ENCODE peak calls at places on chromosomes 6 and 20, in six cellular contexts. E, A, S, H, T and Y are unnamed samples.

GRCh38 chr6:85419046-85419759 is 30.7 kb upstream of the NT5E start:
- DNase-seq in S (no peak), E (no peak), A (no peak), H (no peak), T (no peak), Y (no peak)

GRCh38 chr20:14950633-14951032 is 613.2 kb upstream of the FLRT3 start:
- DNase-seq in A (no peak), E (no peak), T (no peak), S (no peak), H (no peak), Y (no peak)

GRCh38 chr20:31684153-31685003 is 38.3 kb downstream of the BCL2L1 start:
- DNase-seq in S (no peak), H (no peak), T (no peak), A (no peak), E (no peak), Y (no peak)

GRCh38 chr20:62618622-62619529 is 23.4 kb upstream of the SLCO4A1 start:
- DNase-seq in A (peak), S (no peak), E (peak), T (no peak), H (no peak), Y (no peak)

GRCh38 chr6:3296537-3297453 is 38.0 kb downstream of the PSMG4 start:
- DNase-seq in E (no peak), A (peak), S (no peak), H (no peak), T (peak), Y (no peak)

GRCh38 chr6:157304840-157305675 is 18.3 kb downstream of the TMEM242 start:
- DNase-seq in E (no peak), H (peak), S (no peak), A (peak), T (peak), Y (no peak)

GRCh38 chr20:22801528-22801927 is 217.2 kb upstream of the FOXA2 start:
- DNase-seq in A (no peak), T (no peak), E (no peak), H (no peak), S (no peak), Y (no peak)

GRCh38 chr6:41942045-41942851 is 640 bp upstream of the CCND3 start:
- DNase-seq in E (no peak), S (no peak), A (no peak), T (peak), H (no peak), Y (no peak)

GRCh38 chr20:50359607-50360217 is 150.5 kb upstream of the PTPN1 start:
- DNase-seq in T (no peak), S (no peak), A (no peak), E (no peak), H (no peak), Y (no peak)

GRCh38 chr6:71527831-71528377 is 239.3 kb downstream of the OGFRL1 start:
- DNase-seq in H (no peak), A (no peak), T (peak), S (no peak), E (no peak), Y (no peak)

GRCh38 chr6:21678990-21679389 is 85.4 kb downstream of the SOX4 start:
- DNase-seq in E (no peak), A (no peak), T (peak), H (no peak), S (no peak), Y (no peak)

GRCh38 chr20:54170026-54170471 is 3.7 kb downstream of the CYP24A1 start:
- DNase-seq in T (no peak), S (no peak), H (no peak), E (no peak), A (no peak), Y (no peak)

GRCh38 chr6:1104988-1105670 is 206.8 kb upstream of the FOXQ1 start:
- DNase-seq in E (no peak), S (no peak), H (no peak), T (no peak), A (no peak), Y (no peak)

GRCh38 chr20:50551288-50551687 is 41.1 kb downstream of the PTPN1 start:
- DNase-seq in A (no peak), T (peak), S (no peak), H (no peak), E (no peak), Y (no peak)

GRCh38 chr6:3663081-3663480 is 88.4 kb downstream of the PXDC1 start:
- DNase-seq in E (no peak), H (no peak), A (no peak), T (no peak), S (no peak), Y (no peak)

DNA sequence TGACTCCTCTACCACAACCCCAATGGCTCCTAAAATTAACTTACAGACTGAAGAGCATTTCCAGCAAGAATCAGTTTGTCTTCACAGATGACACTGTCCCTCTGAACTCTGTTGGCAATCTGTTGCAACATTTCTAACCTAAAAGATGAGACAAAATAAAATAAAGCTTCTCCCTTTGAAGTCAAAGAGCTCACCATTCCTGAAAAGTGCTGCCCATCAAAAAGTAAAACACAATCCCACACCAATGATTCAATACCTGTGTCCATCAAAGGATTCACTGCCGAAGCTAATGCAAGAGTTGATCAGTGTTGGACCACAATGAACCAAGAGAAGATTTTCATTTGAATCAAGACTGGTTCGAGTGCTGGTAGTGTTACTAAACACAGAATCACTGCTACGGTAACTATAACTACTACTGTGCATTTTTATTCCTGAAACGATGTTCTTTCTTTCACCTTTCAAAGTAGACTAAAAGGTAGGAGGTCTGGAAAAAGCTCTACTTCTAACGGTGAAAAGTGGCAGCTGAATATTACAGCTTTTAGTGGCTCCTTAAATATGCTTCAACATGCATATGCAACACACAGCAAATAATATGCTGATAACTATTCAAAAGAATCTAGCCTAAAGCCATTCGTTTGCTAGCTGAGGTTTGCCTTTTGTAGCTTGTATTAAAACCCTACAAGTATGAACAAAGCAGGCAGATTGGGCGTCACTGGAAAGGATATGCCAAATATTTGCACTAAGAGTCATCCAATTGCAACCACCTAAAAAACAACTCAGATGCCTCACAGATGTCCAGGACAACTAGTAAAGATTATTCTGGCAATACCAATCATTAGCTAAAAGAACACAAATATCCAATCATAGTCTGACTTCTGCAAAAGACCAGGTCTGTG is at the start of gene DST:
- DNase-seq in T (peak), E (no peak), H (no peak), S (no peak), A (no peak), Y (no peak)
- H3K27ac ChIP-seq in T (peak), E (no peak), H (peak), S (peak), A (no peak), Y (peak)

DNA sequence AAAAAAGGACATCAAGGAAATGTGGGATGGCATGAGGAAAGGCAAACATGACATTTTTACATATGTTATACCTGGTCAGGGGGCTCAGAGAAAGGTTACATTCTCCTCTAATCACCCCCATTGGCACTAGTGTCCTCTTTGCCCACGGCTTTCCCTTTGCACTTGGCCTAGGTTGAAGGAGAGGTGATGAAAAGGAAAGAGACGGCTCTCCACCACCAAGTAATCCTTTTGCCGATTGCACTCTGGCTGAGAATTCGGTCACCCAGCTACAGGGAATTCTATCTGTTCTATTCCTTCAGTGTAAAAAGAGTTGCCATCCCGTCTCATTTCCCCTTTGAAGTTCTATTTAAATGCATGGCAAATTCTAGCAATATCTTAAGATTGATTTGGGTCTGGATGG is 10.4 kb downstream of the VGLL2 start:
- DNase-seq in A (no peak), S (no peak), T (no peak), H (no peak), E (no peak), Y (no peak)
- TF ChIP-seq CTCF in A (no peak), S (no peak), T (no peak), H (no peak), E (no peak), Y (no peak)

GRCh38 chr6:75770844-75771243 is 21.8 kb downstream of the MYO6 start:
- DNase-seq in S (no peak), H (no peak), A (no peak), E (no peak), T (no peak), Y (no peak)
- H3K27ac ChIP-seq in S (no peak), H (no peak), A (no peak), E (no peak), T (no peak), Y (no peak)

GRCh38 chr6:108715832-108716231 is 132.4 kb upstream of the ARMC2 start:
- DNase-seq in S (no peak), T (peak), H (no peak), A (no peak), E (no peak), Y (no peak)

GRCh38 chr6:108716801-108717791 is 131.1 kb upstream of the ARMC2 start:
- DNase-seq in T (no peak), E (no peak), S (no peak), A (peak), H (no peak), Y (no peak)

GRCh38 chr6:108714012-108714773 is 134.0 kb upstream of the ARMC2 start:
- DNase-seq in T (peak), E (no peak), A (no peak), S (peak), H (no peak), Y (no peak)

GRCh38 chr6:108712946-108713345 is 135.3 kb upstream of the ARMC2 start:
- DNase-seq in H (no peak), S (no peak), T (no peak), E (no peak), A (no peak), Y (no peak)

GRCh38 chr6:108714774-108715414 is 133.3 kb upstream of the ARMC2 start:
- DNase-seq in A (no peak), H (no peak), T (peak), E (no peak), S (no peak), Y (no peak)
- TF ChIP-seq CTCF in A (no peak), H (no peak), T (peak), E (no peak), S (no peak), Y (no peak)

GRCh38 chr6:79985128-79985527 is 19.3 kb upstream of the TTK start:
- DNase-seq in T (no peak), H (no peak), E (no peak), S (no peak), A (no peak), Y (no peak)
- H3K27ac ChIP-seq in T (no peak), H (no peak), E (no peak), S (no peak), A (no peak), Y (no peak)